ENCODE peak calls at places on chromosomes 4 and X, in four cellular contexts. Z is prostate gland, E is stomach, U is HCT116. N is an unnamed sample.

GRCh38 chrX:119758682-119759332 is 419 bp downstream of the SOWAHD start:
- DNase-seq in U (no peak), Z (no peak), E (peak), N (no peak)

GRCh38 chr4:114028071-114028470 is 48.6 kb upstream of the ARSJ start:
- DNase-seq in Z (no peak), U (no peak), E (no peak), N (no peak)

GRCh38 chr4:101217353-101218031 is 129.8 kb downstream of the PPP3CA start:
- DNase-seq in Z (no peak), U (no peak), E (no peak), N (no peak)

GRCh38 chr4:141375855-141376254 is 155.2 kb downstream of the ZNF330 start:
- DNase-seq in Z (no peak), U (peak), E (no peak), N (no peak)

GRCh38 chrX:55841962-55842752 is 124.6 kb downstream of the RRAGB start:
- DNase-seq in U (no peak), Z (no peak), E (no peak), N (no peak)

GRCh38 chr4:10108818-10109783 is 7.5 kb downstream of the WDR1 start:
- DNase-seq in Z (no peak), U (no peak), E (no peak), N (no peak)

GRCh38 chr4:152014280-152014679 is 253.5 kb upstream of the GATB start:
- DNase-seq in Z (no peak), E (no peak), U (no peak), N (no peak)

GRCh38 chr4:112257098-112257497 is 25.5 kb downstream of the AP1AR start:
- DNase-seq in Z (no peak), U (no peak), E (no peak), N (no peak)

DNA sequence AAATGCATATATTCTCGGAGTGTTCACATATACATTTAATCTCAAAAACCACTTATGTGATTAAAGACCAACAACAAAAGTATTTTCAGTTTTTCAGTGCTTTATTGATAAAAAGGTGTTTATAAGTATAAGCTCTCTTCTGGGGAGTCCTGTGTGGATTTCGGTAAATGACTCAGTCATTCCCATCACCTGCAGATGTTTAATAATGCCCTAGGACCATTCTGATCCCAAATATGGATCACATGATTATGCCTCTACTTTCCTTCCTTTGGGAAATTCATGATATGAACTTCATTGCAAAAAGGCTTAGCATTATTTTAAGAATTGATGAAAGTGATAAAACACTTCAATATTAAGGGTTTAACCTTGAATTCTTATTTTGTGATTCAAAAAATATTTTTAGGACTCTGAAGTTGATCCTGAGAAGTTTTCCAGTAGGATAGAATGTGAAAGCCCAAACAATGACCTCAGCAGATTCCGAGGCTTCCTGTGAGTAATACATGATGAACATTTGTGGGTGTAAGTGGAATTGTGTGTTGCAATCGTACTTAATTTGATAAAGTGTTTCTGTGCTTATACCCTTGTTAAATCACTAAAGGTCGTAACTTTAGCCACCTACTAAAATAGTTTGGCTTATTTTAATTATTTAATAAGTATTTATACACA is 40.2 kb downstream of the ATP10D start:
- DNase-seq in Z (no peak), U (peak), E (no peak), N (no peak)
- TF ChIP-seq POLR2AphosphoS5 in Z (no peak), U (no peak), E (peak), N (no peak)

GRCh38 chrX:41014776-41015175 is 70.5 kb upstream of the USP9X start:
- DNase-seq in U (peak), E (no peak), Z (no peak), N (no peak)

GRCh38 chrX:41005445-41005992 is 79.7 kb upstream of the USP9X start:
- DNase-seq in E (no peak), Z (no peak), U (no peak), N (no peak)

GRCh38 chrX:41009816-41010187 is 75.4 kb upstream of the USP9X start:
- DNase-seq in U (no peak), E (no peak), Z (no peak), N (no peak)

GRCh38 chrX:41010188-41010846 is 74.9 kb upstream of the USP9X start:
- DNase-seq in U (no peak), E (peak), Z (peak), N (peak)
- TF ChIP-seq CTCF in U (no peak), E (no peak), Z (no peak), N (peak)

GRCh38 chrX:108130889-108131288 is 39.3 kb downstream of the ATG4A start:
- DNase-seq in U (no peak), Z (no peak), E (no peak), N (no peak)

GRCh38 chrX:108134724-108135123 is 43.1 kb downstream of the ATG4A start:
- DNase-seq in Z (no peak), E (no peak), U (no peak), N (no peak)

GRCh38 chrX:108132034-108132433 is 40.5 kb downstream of the ATG4A start:
- DNase-seq in Z (no peak), U (no peak), E (no peak), N (no peak)

GRCh38 chrX:108126661-108127060 is 35.1 kb downstream of the ATG4A start:
- DNase-seq in Z (no peak), U (no peak), E (no peak), N (no peak)

GRCh38 chrX:108131471-108131870 is 39.9 kb downstream of the ATG4A start:
- DNase-seq in E (no peak), U (no peak), Z (no peak), N (no peak)
- TF ChIP-seq POLR2A in E (no peak), U (no peak), Z (no peak), N (no peak)

DNA sequence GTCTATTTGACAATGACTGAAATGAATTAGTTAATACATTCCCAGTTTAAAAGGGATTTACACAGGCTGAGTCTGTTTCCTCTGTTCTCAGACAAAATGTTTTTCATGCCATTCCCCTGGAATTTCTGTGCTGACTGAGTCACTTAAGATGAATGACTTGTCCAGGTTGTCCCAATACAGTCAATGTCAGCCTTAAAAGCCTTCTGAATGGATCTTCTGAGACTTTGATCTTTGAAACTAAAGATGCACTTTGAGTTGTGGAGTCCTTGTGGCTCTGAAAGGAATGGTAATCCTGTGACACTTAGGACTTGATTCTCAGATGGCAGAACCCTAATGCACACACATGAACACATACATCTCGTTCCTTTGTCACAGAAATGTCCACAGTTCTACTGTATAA is 622.2 kb upstream of the GRID2 start:
- DNase-seq in U (peak), Z (no peak), E (no peak), N (no peak)
- TF ChIP-seq POLR2AphosphoS5 in U (no peak), Z (no peak), E (no peak), N (no peak)

DNA sequence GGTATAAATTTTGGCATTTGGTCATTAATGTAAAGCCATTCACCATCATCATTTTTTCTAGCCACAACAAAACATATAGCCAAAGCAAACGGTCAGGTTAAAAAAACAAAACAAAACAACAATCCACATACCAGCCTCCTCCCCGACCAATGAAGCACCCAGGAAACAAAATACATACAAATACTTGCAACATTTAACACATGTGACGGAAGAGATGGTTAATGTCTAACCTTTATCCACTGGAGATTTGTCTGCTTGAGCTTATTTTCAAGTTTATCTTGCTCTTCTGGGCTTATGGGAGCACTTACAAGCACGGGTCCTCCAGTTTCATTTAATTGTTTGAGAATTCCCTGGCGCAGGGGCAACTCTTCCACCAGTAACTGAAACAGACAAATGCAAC is 857.5 kb upstream of the FTHL17 start:
- DNase-seq in U (no peak), E (no peak), Z (no peak), N (no peak)
- TF ChIP-seq CTCF in U (no peak), E (no peak), Z (no peak), N (no peak)

DNA sequence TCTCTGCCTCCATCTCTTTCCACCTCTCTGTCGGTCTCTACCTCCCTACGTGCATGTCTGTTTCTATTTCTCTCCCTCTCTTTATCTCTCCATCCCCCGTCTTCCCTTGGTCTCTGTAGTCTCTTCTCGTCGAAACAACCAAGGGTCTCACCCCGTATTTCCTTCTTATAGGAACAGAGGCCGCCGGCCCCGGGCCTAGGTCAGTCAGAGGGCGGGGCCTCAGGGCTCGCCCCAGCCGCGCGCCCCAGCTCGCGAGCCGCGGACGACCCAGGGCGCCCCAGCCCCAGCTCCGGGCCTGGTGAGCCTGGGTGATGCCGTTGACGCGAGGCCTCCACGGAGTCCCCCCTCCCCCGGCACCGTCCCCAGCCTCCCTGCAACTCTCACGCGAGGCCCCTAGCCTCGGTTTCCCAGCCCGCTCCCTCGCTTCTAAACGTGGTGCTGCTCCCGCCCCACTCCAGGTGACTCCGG is 6.6 kb downstream of the TIMM17B start:
- DNase-seq in Z (no peak), E (no peak), U (no peak), N (no peak)
- TF ChIP-seq POLR2A in Z (no peak), E (no peak), U (no peak), N (no peak)

GRCh38 chr4:102390438-102390837 is 45.2 kb upstream of the SLC39A8 start:
- DNase-seq in U (no peak), E (no peak), Z (no peak), N (no peak)
- TF ChIP-seq POLR2AphosphoS5 in U (no peak), E (no peak), Z (no peak), N (no peak)